ENCODE peak calls at places on chromosomes 16 and 17, in six cellular contexts. I is Calu3, H is AG10803, W is HFFc6, E is GM20000, S is epithelial cell of proximal tubule. B is an unnamed sample.

GRCh38 chr16:56667581-56668571 is at the start of gene MT1G:
- DNase-seq in H (no peak), I (no peak), E (no peak), W (no peak), S (no peak), B (no peak)

GRCh38 chr16:67897231-67897630 is 4.2 kb downstream of the PSKH1 start:
- DNase-seq in S (no peak), I (no peak), W (peak), E (no peak), H (peak), B (no peak)

GRCh38 chr17:77126519-77126918 is 14.2 kb upstream of the SEC14L1 start:
- DNase-seq in I (peak), H (no peak), W (no peak), S (no peak), E (no peak), B (no peak)

GRCh38 chr17:65366102-65366844 is 195.2 kb downstream of the AXIN2 start:
- DNase-seq in S (no peak), E (no peak), H (no peak), I (no peak), W (no peak), B (no peak)

GRCh38 chr16:70267516-70267915 is 15.8 kb upstream of the EXOSC6 start:
- DNase-seq in E (no peak), H (peak), I (peak), W (peak), S (no peak), B (peak)

GRCh38 chr16:75246504-75247205 is 4.8 kb downstream of the BCAR1 start:
- DNase-seq in W (no peak), S (no peak), I (no peak), E (no peak), H (no peak), B (no peak)

GRCh38 chr16:24854607-24855171 is 8.9 kb downstream of the SLC5A11 start:
- DNase-seq in E (no peak), S (no peak), I (no peak), W (no peak), H (no peak), B (no peak)

GRCh38 chr17:72539981-72540897 is 419.4 kb downstream of the SOX9 start:
- DNase-seq in W (peak), H (peak), I (peak), S (no peak), E (peak), B (no peak)

GRCh38 chr17:45366691-45367090 is 49.9 kb upstream of the MAP3K14 start:
- DNase-seq in H (no peak), W (no peak), I (no peak), S (no peak), E (no peak), B (no peak)

GRCh38 chr17:7186241-7186640 is 7.1 kb upstream of the ASGR1 start:
- DNase-seq in E (no peak), H (no peak), S (no peak), W (no peak), I (no peak), B (no peak)

GRCh38 chr17:3529817-3530741 is 27.5 kb downstream of the TRPV3 start:
- DNase-seq in W (no peak), S (no peak), H (peak), I (peak), E (no peak), B (no peak)

GRCh38 chr17:50514936-50515702 is 6.9 kb downstream of the MYCBPAP start:
- DNase-seq in W (no peak), H (peak), S (peak), E (no peak), I (no peak), B (no peak)

GRCh38 chr17:39225974-39226683 is 384 bp upstream of the STAC2 start:
- DNase-seq in W (no peak), S (no peak), E (peak), I (no peak), H (no peak), B (no peak)

GRCh38 chr17:19702231-19702641 is 14.1 kb downstream of the SLC47A2 start:
- DNase-seq in S (no peak), E (no peak), H (no peak), W (no peak), I (no peak), B (no peak)

GRCh38 chr17:20095366-20096080 is 86.4 kb downstream of the SPECC1 start:
- DNase-seq in H (peak), I (peak), S (no peak), W (peak), E (no peak), B (peak)

GRCh38 chr17:45009676-45010467 is 41.6 kb downstream of the DCAKD start:
- DNase-seq in S (no peak), W (no peak), I (no peak), E (no peak), H (no peak), B (no peak)

GRCh38 chr16:15729152-15729551 is 79.1 kb downstream of the NDE1 start:
- DNase-seq in E (no peak), H (no peak), I (no peak), W (no peak), S (no peak), B (no peak)

GRCh38 chr16:58847902-58848661 is 114.0 kb upstream of the GOT2 start:
- DNase-seq in S (no peak), W (no peak), E (no peak), H (peak), I (no peak), B (no peak)

GRCh38 chr16:5075637-5076036 is 4.0 kb downstream of the ALG1 start:
- DNase-seq in E (no peak), W (no peak), S (no peak), I (no peak), H (no peak), B (no peak)
- TF ChIP-seq CTCF in E (no peak), W (no peak), S (no peak), I (no peak), H (no peak), B (no peak)

GRCh38 chr17:74750039-74750326 is 1.6 kb downstream of the NHERF1 start:
- DNase-seq in H (no peak), W (no peak), I (no peak), E (no peak), S (no peak), B (no peak)

GRCh38 chr17:74749262-74750038 is 1.0 kb downstream of the NHERF1 start:
- DNase-seq in I (peak), E (no peak), W (no peak), S (no peak), H (no peak), B (no peak)

GRCh38 chr17:74748529-74749261 is at the start of gene NHERF1:
- DNase-seq in E (peak), I (peak), S (no peak), H (peak), W (peak), B (peak)

GRCh38 chr17:74751210-74751529 is 2.7 kb downstream of the NHERF1 start:
- DNase-seq in H (no peak), E (no peak), I (no peak), W (no peak), S (no peak), B (no peak)

GRCh38 chr17:74750327-74751069 is 2.1 kb downstream of the NHERF1 start:
- DNase-seq in H (no peak), E (no peak), I (peak), S (no peak), W (no peak), B (no peak)
- TF ChIP-seq CTCF in H (no peak), E (no peak), I (no peak), S (no peak), W (no peak), B (no peak)

GRCh38 chr17:51734462-51734861 is 424.1 kb downstream of the CA10 start:
- DNase-seq in W (no peak), H (no peak), I (no peak), S (no peak), E (peak), B (no peak)
- TF ChIP-seq CTCF in W (peak), H (no peak), I (no peak), S (peak), E (peak), B (no peak)

GRCh38 chr16:14303654-14304394 is 232.7 kb downstream of the MRTFB start:
- DNase-seq in H (no peak), S (no peak), I (no peak), W (no peak), E (peak), B (no peak)
- TF ChIP-seq CTCF in H (no peak), S (no peak), I (no peak), W (no peak), E (no peak), B (no peak)

GRCh38 chr16:54458923-54459322 is 172.3 kb upstream of the IRX3 start:
- DNase-seq in W (no peak), S (no peak), I (no peak), E (no peak), H (no peak), B (no peak)

GRCh38 chr16:54455021-54455725 is 168.6 kb upstream of the IRX3 start:
- DNase-seq in H (no peak), I (no peak), S (no peak), W (no peak), E (no peak), B (no peak)

GRCh38 chr16:54454616-54455015 is 168.0 kb upstream of the IRX3 start:
- DNase-seq in W (no peak), E (no peak), S (no peak), H (no peak), I (no peak), B (no peak)

GRCh38 chr16:54453863-54454262 is 167.3 kb upstream of the IRX3 start:
- DNase-seq in H (no peak), I (no peak), E (no peak), S (no peak), W (no peak), B (no peak)

GRCh38 chr16:54456291-54456690 is 169.7 kb upstream of the IRX3 start:
- DNase-seq in H (no peak), W (no peak), I (no peak), S (no peak), E (no peak), B (no peak)
- TF ChIP-seq CTCF in H (no peak), W (no peak), I (no peak), S (no peak), E (no peak), B (no peak)

GRCh38 chr17:63774141-63774981 is at the start of gene DDX42:
- DNase-seq in I (peak), S (no peak), H (peak), E (no peak), W (peak), B (no peak)
- TF ChIP-seq CTCF in I (no peak), S (peak), H (no peak), E (no peak), W (peak), B (no peak)

GRCh38 chr17:67311551-67311950 is 54.8 kb downstream of the PSMD12 start:
- DNase-seq in I (no peak), E (no peak), S (no peak), H (no peak), W (no peak), B (no peak)
- TF ChIP-seq CTCF in I (no peak), E (no peak), S (no peak), H (no peak), W (no peak), B (no peak)

GRCh38 chr17:9001539-9001938 is 19.8 kb upstream of the NTN1 start:
- DNase-seq in S (no peak), I (no peak), E (no peak), W (no peak), H (no peak), B (no peak)
- TF ChIP-seq CTCF in S (no peak), I (no peak), E (no peak), W (no peak), H (no peak), B (no peak)

DNA sequence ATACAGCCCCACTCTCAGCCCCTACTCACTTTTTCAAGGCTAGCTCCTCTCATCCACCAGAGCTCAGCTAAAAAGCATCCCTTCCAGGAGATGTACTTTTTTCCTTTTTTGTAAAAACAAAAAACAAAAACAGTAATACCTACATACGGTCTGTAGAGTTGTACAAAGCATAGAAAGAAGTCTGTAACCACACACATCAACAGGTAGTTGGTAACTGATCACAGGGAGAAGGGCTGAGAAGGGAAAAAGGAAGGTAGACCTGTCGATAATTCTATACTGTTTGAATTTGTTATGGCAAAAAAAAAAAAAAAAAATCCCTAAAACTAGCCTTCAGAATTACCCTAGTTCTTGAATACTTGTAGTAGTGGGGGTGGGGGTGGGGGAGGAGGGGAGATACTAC is 874 bp downstream of the SLC25A19 start:
- DNase-seq in I (no peak), E (no peak), S (no peak), W (no peak), H (no peak), B (no peak)
- TF ChIP-seq CTCF in I (no peak), E (no peak), S (no peak), W (no peak), H (no peak), B (no peak)

GRCh38 chr16:84959045-84959576 is 52.2 kb downstream of the ZDHHC7 start:
- DNase-seq in W (no peak), S (no peak), I (peak), E (no peak), H (no peak), B (no peak)
- TF ChIP-seq CTCF in W (peak), S (peak), I (peak), E (peak), H (peak), B (peak)

B was measured in HFF-Myc.